ENCODE peak calls at places on chromosomes 3 and 15, in four cellular contexts. A is H9; N is body of pancreas; R is CD4-positive, alpha-beta T cell. I is an unnamed sample.

GRCh38 chr15:70196314-70197291 is 98.9 kb upstream of the TLE3 start:
- DNase-seq in N (peak), A (peak), R (peak), I (peak)

GRCh38 chr15:38059665-38060064 is 125.2 kb downstream of the TMCO5A start:
- DNase-seq in R (no peak), A (no peak), N (no peak), I (no peak)

GRCh38 chr3:119427669-119428068 is 35.7 kb downstream of the TMEM39A start:
- DNase-seq in A (no peak), N (no peak), R (no peak), I (no peak)

GRCh38 chr15:81092559-81092902 is 41.5 kb upstream of the CFAP161 start:
- DNase-seq in N (peak), A (no peak), R (no peak), I (no peak)

GRCh38 chr3:138197058-138197457 is 10.0 kb downstream of the ARMC8 start:
- DNase-seq in R (no peak), A (peak), N (peak), I (no peak)

GRCh38 chr3:63753567-63753966 is 65.5 kb upstream of the C3orf49 start:
- DNase-seq in N (no peak), A (no peak), R (no peak), I (no peak)

GRCh38 chr3:106296111-106296510 is 427.3 kb upstream of the CBLB start:
- DNase-seq in N (no peak), A (no peak), R (no peak), I (no peak)

GRCh38 chr3:133042778-133043177 is 4.6 kb downstream of the TMEM108 start:
- DNase-seq in R (no peak), A (no peak), N (no peak), I (no peak)

GRCh38 chr15:87638554-87639083 is 617.9 kb downstream of the NTRK3 start:
- DNase-seq in N (no peak), R (no peak), A (no peak), I (no peak)

GRCh38 chr3:73037369-73037699 is 24.1 kb upstream of the EBLN2 start:
- DNase-seq in A (no peak), N (no peak), R (no peak), I (no peak)

GRCh38 chr15:64699767-64700388 is 75.5 kb downstream of the RBPMS2 start:
- DNase-seq in A (peak), N (peak), R (no peak), I (no peak)

GRCh38 chr15:31501536-31502157 is 175.0 kb downstream of the KLF13 start:
- DNase-seq in N (no peak), A (peak), R (no peak), I (no peak)

GRCh38 chr3:53525765-53526761 is 31.7 kb downstream of the CACNA1D start:
- DNase-seq in A (no peak), N (peak), R (no peak), I (peak)

GRCh38 chr15:85383470-85384148 is 3.2 kb downstream of the AKAP13 start:
- DNase-seq in N (no peak), A (no peak), R (no peak), I (no peak)

GRCh38 chr3:58414538-58415197 is 19.0 kb downstream of the PDHB start:
- DNase-seq in A (no peak), N (peak), R (peak), I (peak)

GRCh38 chr15:63254991-63255390 is 22.4 kb upstream of the APH1B start:
- DNase-seq in N (no peak), A (no peak), R (no peak), I (no peak)

GRCh38 chr15:63252292-63252691 is 25.1 kb upstream of the APH1B start:
- DNase-seq in R (no peak), N (no peak), A (no peak), I (no peak)

GRCh38 chr15:63255485-63255990 is 21.9 kb upstream of the APH1B start:
- DNase-seq in N (no peak), R (no peak), A (no peak), I (no peak)

GRCh38 chr15:63258658-63259057 is 18.7 kb upstream of the APH1B start:
- DNase-seq in R (no peak), A (no peak), N (no peak), I (no peak)

GRCh38 chr15:63256433-63256884 is 20.9 kb upstream of the APH1B start:
- DNase-seq in R (no peak), N (no peak), A (no peak), I (no peak)
- H3K27ac ChIP-seq in R (no peak), N (no peak), A (peak), I (no peak)

DNA sequence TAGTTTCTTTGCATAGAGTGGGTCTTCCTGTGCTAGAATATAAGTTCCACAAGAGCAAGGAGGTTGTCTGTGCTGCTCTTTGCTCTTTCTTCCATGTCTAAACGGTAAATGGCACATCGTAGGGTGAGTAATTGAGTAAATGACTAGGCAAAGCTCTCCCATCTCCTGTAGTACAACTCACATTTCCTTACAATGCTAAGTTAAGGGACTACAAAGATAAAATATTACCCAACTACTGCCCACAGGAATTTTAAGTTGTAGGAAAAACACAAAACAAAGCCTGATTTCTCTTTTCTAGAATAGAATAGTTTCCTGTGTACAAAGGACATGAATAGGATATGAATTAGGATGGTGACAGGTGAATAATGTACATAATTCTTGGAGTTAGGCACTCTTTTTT is 19.9 kb upstream of the LRIG1 start:
- DNase-seq in R (no peak), N (no peak), A (no peak), I (no peak)
- TF ChIP-seq CTCF in R (no peak), N (no peak), A (no peak), I (no peak)

GRCh38 chr3:123053107-123053506 is 13.7 kb upstream of the PDIA5 start:
- DNase-seq in N (peak), A (no peak), R (no peak), I (no peak)
- H3K27ac ChIP-seq in N (no peak), A (no peak), R (no peak), I (no peak)

GRCh38 chr3:177753498-177754155 is 556.3 kb upstream of the TBL1XR1 start:
- DNase-seq in N (peak), R (no peak), A (no peak), I (peak)
- TF ChIP-seq CTCF in N (no peak), R (no peak), A (no peak), I (no peak)

GRCh38 chr3:69740103-69741021 is 1.1 kb downstream of the MITF start:
- DNase-seq in R (no peak), A (peak), N (peak), I (peak)

GRCh38 chr3:69738859-69739203 is 433 bp upstream of the MITF start:
- DNase-seq in R (no peak), N (no peak), A (no peak), I (peak)

GRCh38 chr3:69738291-69738690 is 973 bp upstream of the MITF start:
- DNase-seq in R (no peak), N (no peak), A (no peak), I (no peak)

GRCh38 chr3:69741057-69741830 is 2.0 kb downstream of the MITF start:
- DNase-seq in R (no peak), N (no peak), A (no peak), I (no peak)

DNA sequence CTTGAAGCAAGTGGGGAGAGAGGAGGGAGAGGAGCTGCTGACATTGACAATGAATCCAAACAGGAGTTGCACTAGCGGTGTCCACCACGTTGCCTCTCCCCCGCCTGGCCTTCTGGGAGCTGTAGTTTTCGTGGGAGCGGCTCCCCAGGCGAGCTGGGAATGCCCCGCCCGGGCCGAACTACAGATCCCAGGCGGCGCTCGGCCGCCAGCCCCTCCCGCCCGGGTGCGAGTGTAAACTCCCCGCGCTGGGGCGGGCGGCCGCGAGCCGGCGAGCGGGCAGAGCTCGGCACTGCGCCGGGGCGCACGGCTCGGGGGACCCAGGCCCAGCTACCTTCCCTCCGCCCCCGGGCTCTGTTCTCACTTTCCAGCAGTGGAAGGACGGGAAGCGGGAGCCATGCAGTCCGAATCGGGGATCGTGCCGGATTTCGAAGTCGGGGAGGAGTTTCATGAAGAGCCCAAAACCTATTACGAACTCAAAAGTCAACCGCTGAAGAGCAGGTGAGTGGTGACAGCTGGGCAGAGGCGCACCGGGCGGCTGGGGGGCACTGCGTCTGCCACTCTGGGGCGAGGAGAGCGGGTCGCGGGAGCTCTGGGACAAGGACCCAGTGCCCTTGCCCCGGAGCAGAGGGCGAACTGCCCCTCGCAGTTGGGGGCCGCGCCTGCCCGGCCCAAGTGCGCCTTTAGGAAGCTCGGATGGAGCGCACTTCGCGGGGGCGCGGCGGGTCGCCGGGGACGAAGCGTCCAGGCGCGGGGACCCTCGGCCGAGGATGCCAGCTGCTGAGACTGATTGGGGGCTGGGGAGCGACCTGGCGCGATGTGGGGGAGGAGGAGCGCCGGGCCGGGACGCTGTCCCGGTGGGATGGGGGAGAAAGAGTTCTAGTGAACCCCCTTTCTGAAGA is at the start of gene MITF:
- DNase-seq in N (peak), R (no peak), A (peak), I (peak)
- H3K27ac ChIP-seq in N (no peak), R (no peak), A (no peak), I (peak)

DNA sequence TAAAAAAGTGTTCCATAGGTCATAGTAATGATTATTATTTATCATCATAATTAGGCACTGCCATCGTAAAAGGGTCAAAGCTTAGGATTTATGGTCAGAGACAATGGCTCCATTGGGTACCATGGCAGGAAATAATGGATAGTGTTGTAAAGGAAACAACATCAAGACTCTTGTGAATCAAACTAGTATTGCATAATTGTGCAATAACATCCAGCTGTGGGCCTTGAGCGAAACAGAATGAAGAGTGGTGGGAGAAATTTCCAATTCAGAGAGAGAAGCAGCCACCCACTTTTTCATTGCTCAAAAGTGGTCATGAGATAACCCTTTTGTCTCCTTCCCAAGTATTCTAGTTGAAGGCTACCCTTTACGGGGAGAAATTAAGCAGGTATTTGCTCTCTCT is 61.7 kb downstream of the ALDH1A2 start:
- DNase-seq in R (no peak), N (no peak), A (no peak), I (no peak)
- TF ChIP-seq CTCF in R (no peak), N (no peak), A (no peak), I (no peak)